ENCODE peak calls at places on chromosomes 12 and 14, in seven cellular contexts. One of them, this sample, is unnamed.
A peak's percentile ranks its signal among the peaks of the same experiment; 100 is the strongest.

GRCh38 chr14:63928744-63929174 is 76.0 kb downstream of the SYNE2 start:
- DNase-seq in thyroid gland: no peak
- DNase-seq in fibroblast of lung: no peak
- DNase-seq in WERI-Rb-1: no peak
- DNase-seq in CD4-positive, alpha-beta T cell: no peak
- DNase-seq in small intestine: no peak
- DNase-seq in GM23338: no peak
- DNase-seq in this sample: no peak

GRCh38 chr12:96399919-96400630 is at the start of gene CDK17:
- DNase-seq in WERI-Rb-1: peak; percentile 77
- DNase-seq in small intestine: peak; percentile 87
- DNase-seq in GM23338: peak; percentile 75
- DNase-seq in CD4-positive, alpha-beta T cell: peak; percentile 87
- DNase-seq in fibroblast of lung: peak; percentile 89
- DNase-seq in thyroid gland: peak; percentile 81
- DNase-seq in this sample: peak; percentile 19

GRCh38 chr12:113260127-113260526 is 38.9 kb downstream of the TPCN1 start:
- DNase-seq in GM23338: no peak
- DNase-seq in small intestine: no peak
- DNase-seq in CD4-positive, alpha-beta T cell: no peak
- DNase-seq in thyroid gland: no peak
- DNase-seq in fibroblast of lung: no peak
- DNase-seq in WERI-Rb-1: no peak
- DNase-seq in this sample: no peak

GRCh38 chr14:76050797-76051392 is 65.3 kb downstream of the IFT43 start:
- DNase-seq in GM23338: peak; percentile 75
- DNase-seq in fibroblast of lung: peak; percentile 72
- DNase-seq in small intestine: peak; percentile 57
- DNase-seq in thyroid gland: peak; percentile 25
- DNase-seq in CD4-positive, alpha-beta T cell: peak; percentile 31
- DNase-seq in WERI-Rb-1: peak; percentile 58
- DNase-seq in this sample: no peak

GRCh38 chr12:52903855-52904508 is 894 bp downstream of the KRT8 start:
- DNase-seq in small intestine: peak; percentile 90
- DNase-seq in thyroid gland: peak; percentile 80
- DNase-seq in WERI-Rb-1: no peak
- DNase-seq in CD4-positive, alpha-beta T cell: no peak
- DNase-seq in fibroblast of lung: peak; percentile 40
- DNase-seq in GM23338: peak; percentile 65
- DNase-seq in this sample: no peak

GRCh38 chr12:76866726-76867125 is 12.1 kb downstream of the CSRP2 start:
- DNase-seq in small intestine: no peak
- DNase-seq in GM23338: no peak
- DNase-seq in CD4-positive, alpha-beta T cell: no peak
- DNase-seq in WERI-Rb-1: peak; percentile 88
- DNase-seq in thyroid gland: peak; percentile 66
- DNase-seq in fibroblast of lung: peak; percentile 41
- DNase-seq in this sample: no peak

GRCh38 chr12:13293086-13293485 is 96.6 kb downstream of the EMP1 start:
- DNase-seq in thyroid gland: no peak
- DNase-seq in small intestine: no peak
- DNase-seq in GM23338: no peak
- DNase-seq in CD4-positive, alpha-beta T cell: no peak
- DNase-seq in WERI-Rb-1: no peak
- DNase-seq in fibroblast of lung: no peak
- DNase-seq in this sample: no peak

GRCh38 chr12:19190292-19191031 is 60.9 kb downstream of the PLEKHA5 start:
- DNase-seq in CD4-positive, alpha-beta T cell: no peak
- DNase-seq in GM23338: no peak
- DNase-seq in WERI-Rb-1: no peak
- DNase-seq in thyroid gland: no peak
- DNase-seq in small intestine: no peak
- DNase-seq in fibroblast of lung: peak; percentile 43
- DNase-seq in this sample: no peak

GRCh38 chr14:53963491-53964227 is 7.0 kb upstream of the BMP4 start:
- DNase-seq in small intestine: peak; percentile 62
- DNase-seq in fibroblast of lung: peak; percentile 40
- DNase-seq in CD4-positive, alpha-beta T cell: no peak
- DNase-seq in thyroid gland: peak; percentile 71
- DNase-seq in GM23338: peak; percentile 67
- DNase-seq in WERI-Rb-1: no peak
- DNase-seq in this sample: no peak

GRCh38 chr12:114045333-114045732 is 79.2 kb upstream of the RBM19 start:
- DNase-seq in WERI-Rb-1: no peak
- DNase-seq in GM23338: no peak
- DNase-seq in small intestine: no peak
- DNase-seq in thyroid gland: no peak
- DNase-seq in fibroblast of lung: no peak
- DNase-seq in CD4-positive, alpha-beta T cell: no peak
- DNase-seq in this sample: no peak

GRCh38 chr12:13570005-13570694 is 373.6 kb downstream of the EMP1 start:
- DNase-seq in GM23338: no peak
- DNase-seq in thyroid gland: no peak
- DNase-seq in CD4-positive, alpha-beta T cell: no peak
- DNase-seq in fibroblast of lung: no peak
- DNase-seq in small intestine: no peak
- DNase-seq in WERI-Rb-1: no peak
- DNase-seq in this sample: no peak

GRCh38 chr12:75979181-75979580 is 52.4 kb downstream of the PHLDA1 start:
- DNase-seq in fibroblast of lung: no peak
- DNase-seq in small intestine: no peak
- DNase-seq in thyroid gland: no peak
- DNase-seq in GM23338: no peak
- DNase-seq in WERI-Rb-1: no peak
- DNase-seq in CD4-positive, alpha-beta T cell: no peak
- DNase-seq in this sample: no peak

GRCh38 chr12:112963227-112963861 is 15.0 kb upstream of the OAS2 start:
- DNase-seq in small intestine: no peak
- DNase-seq in thyroid gland: peak; percentile 67
- DNase-seq in WERI-Rb-1: no peak
- DNase-seq in fibroblast of lung: no peak
- DNase-seq in GM23338: peak; percentile 22
- DNase-seq in CD4-positive, alpha-beta T cell: no peak
- DNase-seq in this sample: no peak

GRCh38 chr12:57101892-57102695 is 9.1 kb downstream of the STAT6 start:
- DNase-seq in WERI-Rb-1: no peak
- DNase-seq in thyroid gland: no peak
- DNase-seq in CD4-positive, alpha-beta T cell: no peak
- DNase-seq in GM23338: no peak
- DNase-seq in fibroblast of lung: no peak
- DNase-seq in small intestine: peak; percentile 94
- DNase-seq in this sample: no peak

GRCh38 chr14:101361044-101361443 is 200.3 kb upstream of the DIO3 start:
- DNase-seq in fibroblast of lung: peak; percentile 3
- DNase-seq in WERI-Rb-1: no peak
- DNase-seq in small intestine: no peak
- DNase-seq in CD4-positive, alpha-beta T cell: no peak
- DNase-seq in thyroid gland: no peak
- DNase-seq in GM23338: no peak
- DNase-seq in this sample: no peak

GRCh38 chr14:101360045-101360931 is 201.0 kb upstream of the DIO3 start:
- DNase-seq in thyroid gland: no peak
- DNase-seq in WERI-Rb-1: no peak
- DNase-seq in GM23338: no peak
- DNase-seq in CD4-positive, alpha-beta T cell: no peak
- DNase-seq in fibroblast of lung: peak; percentile 85
- DNase-seq in small intestine: no peak
- DNase-seq in this sample: no peak

GRCh38 chr14:101362529-101363260 is 198.6 kb upstream of the DIO3 start:
- DNase-seq in thyroid gland: no peak
- DNase-seq in fibroblast of lung: no peak
- DNase-seq in WERI-Rb-1: no peak
- DNase-seq in GM23338: no peak
- DNase-seq in CD4-positive, alpha-beta T cell: no peak
- DNase-seq in small intestine: no peak
- DNase-seq in this sample: no peak

GRCh38 chr14:101363261-101363555 is 198.1 kb upstream of the DIO3 start:
- DNase-seq in GM23338: no peak
- DNase-seq in CD4-positive, alpha-beta T cell: no peak
- DNase-seq in small intestine: no peak
- DNase-seq in WERI-Rb-1: no peak
- DNase-seq in fibroblast of lung: no peak
- DNase-seq in thyroid gland: no peak
- DNase-seq in this sample: no peak

DNA sequence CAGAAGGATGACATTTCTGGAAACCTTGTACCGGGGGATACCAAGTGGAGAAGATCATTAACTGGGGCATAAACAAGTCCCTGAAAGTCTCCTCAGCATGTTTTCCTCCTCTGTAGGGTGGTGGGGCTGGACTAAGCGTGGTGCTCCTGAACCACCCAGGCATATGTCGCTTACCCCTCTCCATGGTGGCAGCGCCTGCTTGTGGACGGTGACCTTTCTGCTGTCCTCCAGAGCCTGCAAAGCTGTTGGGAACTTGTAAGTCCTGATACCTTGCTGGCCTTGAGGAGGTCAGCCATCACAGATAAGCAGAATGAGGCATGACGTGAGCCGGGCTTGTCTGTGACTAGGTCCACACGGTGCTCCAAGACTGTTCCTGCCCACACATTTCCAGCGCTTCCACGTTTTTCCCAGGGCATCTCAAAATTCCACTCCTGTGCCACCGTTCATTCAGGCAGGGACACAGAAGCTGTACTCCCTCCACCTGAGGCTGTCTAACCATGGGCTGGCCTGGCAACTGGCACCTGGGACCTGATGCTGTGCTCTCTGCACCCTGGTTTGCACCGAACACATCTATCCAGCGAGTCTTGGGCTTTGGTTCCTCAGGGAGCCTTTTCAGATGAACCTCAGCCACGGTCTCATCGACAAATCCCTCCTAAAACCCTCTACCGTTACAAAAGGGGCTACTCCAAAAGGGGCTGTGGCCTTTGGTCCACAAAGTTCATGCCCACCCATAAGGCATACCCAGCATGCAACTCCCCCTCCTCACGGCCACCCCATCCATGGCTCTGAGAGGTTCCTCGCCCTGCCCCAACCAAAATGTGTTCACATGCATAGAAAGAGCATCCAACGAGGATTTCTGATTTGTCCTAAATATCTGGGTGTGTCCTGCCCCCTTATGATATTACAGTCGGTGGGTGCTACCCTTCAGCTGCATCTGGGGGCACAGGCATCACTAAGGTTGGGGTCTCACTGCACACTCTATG is 199.6 kb upstream of the DIO3 start:
- DNase-seq in GM23338: no peak
- DNase-seq in CD4-positive, alpha-beta T cell: no peak
- DNase-seq in fibroblast of lung: no peak
- DNase-seq in WERI-Rb-1: no peak
- DNase-seq in small intestine: no peak
- DNase-seq in thyroid gland: no peak
- DNase-seq in this sample: no peak
- H3K27ac ChIP-seq in GM23338: no peak overlapping the region
- H3K27ac ChIP-seq in CD4-positive, alpha-beta T cell: no peak overlapping the region
- H3K27ac ChIP-seq in fibroblast of lung: no peak overlapping the region
- H3K27ac ChIP-seq in WERI-Rb-1: no peak overlapping the region
- H3K27ac ChIP-seq in small intestine: no peak overlapping the region
- H3K27ac ChIP-seq in thyroid gland: no peak overlapping the region
- H3K27ac ChIP-seq in this sample: no peak overlapping the region

GRCh38 chr12:106675651-106676435 is 93.0 kb downstream of the RFX4 start:
- DNase-seq in WERI-Rb-1: no peak
- DNase-seq in CD4-positive, alpha-beta T cell: no peak
- DNase-seq in fibroblast of lung: no peak
- DNase-seq in GM23338: no peak
- DNase-seq in small intestine: no peak
- DNase-seq in thyroid gland: no peak
- DNase-seq in this sample: no peak
- H3K27ac ChIP-seq in WERI-Rb-1: no peak overlapping the region
- H3K27ac ChIP-seq in CD4-positive, alpha-beta T cell: no peak overlapping the region
- H3K27ac ChIP-seq in fibroblast of lung: no peak overlapping the region
- H3K27ac ChIP-seq in GM23338: no peak overlapping the region
- H3K27ac ChIP-seq in small intestine: no peak overlapping the region
- H3K27ac ChIP-seq in thyroid gland: no peak overlapping the region
- H3K27ac ChIP-seq in this sample: no peak overlapping the region

GRCh38 chr14:22552001-22552826 is 36.8 kb downstream of the DAD1 start:
- DNase-seq in fibroblast of lung: no peak
- DNase-seq in small intestine: no peak
- DNase-seq in CD4-positive, alpha-beta T cell: no peak
- DNase-seq in thyroid gland: no peak
- DNase-seq in GM23338: no peak
- DNase-seq in WERI-Rb-1: no peak
- DNase-seq in this sample: no peak
- H3K27ac ChIP-seq in fibroblast of lung: no peak overlapping the region
- H3K27ac ChIP-seq in small intestine: peak overlapping the region; percentile 59
- H3K27ac ChIP-seq in CD4-positive, alpha-beta T cell: peak overlapping the region; percentile 99
- H3K27ac ChIP-seq in thyroid gland: no peak overlapping the region
- H3K27ac ChIP-seq in GM23338: peak overlapping the region; percentile 92
- H3K27ac ChIP-seq in WERI-Rb-1: no peak overlapping the region
- H3K27ac ChIP-seq in this sample: peak overlapping the region; percentile 86

GRCh38 chr12:54135621-54136027 is 53.2 kb downstream of the SMUG1 start:
- DNase-seq in GM23338: no peak
- DNase-seq in thyroid gland: no peak
- DNase-seq in small intestine: no peak
- DNase-seq in WERI-Rb-1: peak; percentile 95
- DNase-seq in fibroblast of lung: no peak
- DNase-seq in CD4-positive, alpha-beta T cell: no peak
- DNase-seq in this sample: no peak
- H3K27ac ChIP-seq in GM23338: no peak overlapping the region
- H3K27ac ChIP-seq in thyroid gland: no peak overlapping the region
- H3K27ac ChIP-seq in small intestine: no peak overlapping the region
- H3K27ac ChIP-seq in WERI-Rb-1: peak overlapping the region; percentile 91
- H3K27ac ChIP-seq in fibroblast of lung: no peak overlapping the region
- H3K27ac ChIP-seq in CD4-positive, alpha-beta T cell: no peak overlapping the region
- H3K27ac ChIP-seq in this sample: no peak overlapping the region

GRCh38 chr14:103395245-103395644 is 10.0 kb downstream of the MARK3 start:
- DNase-seq in small intestine: no peak
- DNase-seq in GM23338: no peak
- DNase-seq in CD4-positive, alpha-beta T cell: no peak
- DNase-seq in fibroblast of lung: no peak
- DNase-seq in thyroid gland: no peak
- DNase-seq in WERI-Rb-1: no peak
- DNase-seq in this sample: no peak
- H3K27ac ChIP-seq in small intestine: no peak overlapping the region
- H3K27ac ChIP-seq in GM23338: peak overlapping the region; percentile 6
- H3K27ac ChIP-seq in CD4-positive, alpha-beta T cell: no peak overlapping the region
- H3K27ac ChIP-seq in fibroblast of lung: no peak overlapping the region
- H3K27ac ChIP-seq in thyroid gland: peak overlapping the region; percentile 63
- H3K27ac ChIP-seq in WERI-Rb-1: no peak overlapping the region
- H3K27ac ChIP-seq in this sample: no peak overlapping the region

This sample was measured in caudate nucleus.